ENCODE peak calls at places on chromosome 2, in four cellular contexts. N, U, X and I are unnamed samples.

GRCh38 chr2:27857417-27858172 is 32.6 kb downstream of the RBKS start:
- DNase-seq in N (no peak), U (peak; percentile 67), X (no peak), I (no peak)

GRCh38 chr2:64799592-64800252 is 146.0 kb upstream of the SERTAD2 start:
- DNase-seq in N (peak; percentile 86), U (peak; percentile 36), X (no peak), I (no peak)

GRCh38 chr2:174176898-174177297 is 71.4 kb downstream of the OLA1 start:
- DNase-seq in N (peak; percentile 22), U (peak; percentile 20), X (no peak), I (no peak)

GRCh38 chr2:97812916-97813315 is 99.5 kb downstream of the ZAP70 start:
- DNase-seq in N (no peak), U (no peak), X (no peak), I (no peak)

GRCh38 chr2:228728961-228729360 is 542.1 kb downstream of the PID1 start:
- DNase-seq in N (no peak), U (peak; percentile 56), X (no peak), I (no peak)

GRCh38 chr2:10790228-10790973 is 22.2 kb downstream of the PDIA6 start:
- DNase-seq in N (no peak), U (no peak), X (no peak), I (no peak)

GRCh38 chr2:73176205-73176880 is 26.0 kb upstream of the NOTO start:
- DNase-seq in N (peak; percentile 44), U (peak; percentile 36), X (no peak), I (no peak)

GRCh38 chr2:173955867-173956266 is 9.3 kb downstream of the SP3 start:
- DNase-seq in N (no peak), U (no peak), X (no peak), I (no peak)

GRCh38 chr2:28810384-28811285 is at the start of gene SPDYA:
- DNase-seq in N (peak; percentile 3), U (peak; percentile 71), X (peak; percentile 57), I (no peak)

GRCh38 chr2:130728549-130729310 is at the start of gene GPR148:
- DNase-seq in N (no peak), U (no peak), X (no peak), I (no peak)

GRCh38 chr2:85255813-85256581 is 71.8 kb downstream of the TGOLN2 start:
- DNase-seq in N (no peak), U (peak; percentile 71), X (no peak), I (no peak)